ENCODE peak calls at places on chromosomes 4 and X, in eight cellular contexts. Y, G, H, X, W, R, E and C are unnamed samples.

GRCh38 chr4:37895271-37895670 is 4.4 kb downstream of the TBC1D1 start:
- DNase-seq in X (no peak), Y (no peak), W (no peak), E (no peak), G (no peak), R (no peak), H (no peak), C (no peak)

GRCh38 chrX:9859711-9860555 is 73.7 kb downstream of the SHROOM2 start:
- DNase-seq in Y (no peak), E (no peak), R (no peak), H (no peak), W (no peak), X (no peak), G (no peak), C (no peak)

GRCh38 chrX:124388562-124388961 is 42.2 kb downstream of the SH2D1A start:
- DNase-seq in H (peak; percentile 44), X (peak; percentile 65), Y (no peak), W (peak; percentile 11), G (peak; percentile 18), R (peak; percentile 62), E (peak; percentile 68), C (no peak)

GRCh38 chr4:183987529-183987946 is 82.4 kb downstream of the STOX2 start:
- DNase-seq in W (peak; percentile 75), X (peak; percentile 65), R (peak; percentile 82), Y (peak; percentile 65), H (peak; percentile 78), G (peak; percentile 26), E (no peak), C (peak; percentile 75)

GRCh38 chr4:8817813-8818062 is 53.9 kb downstream of the HMX1 start:
- DNase-seq in G (no peak), W (no peak), R (no peak), H (no peak), E (no peak), X (no peak), Y (no peak), C (no peak)

GRCh38 chr4:139872274-139872673 is 206.7 kb downstream of the MGST2 start:
- DNase-seq in H (no peak), X (no peak), G (no peak), E (no peak), W (no peak), R (no peak), Y (peak; percentile 80), C (no peak)

GRCh38 chr4:145635117-145635516 is 15.9 kb downstream of the MMAA start:
- DNase-seq in Y (no peak), R (no peak), E (no peak), G (no peak), H (no peak), W (no peak), X (no peak), C (no peak)

GRCh38 chr4:26263165-26263564 is 57.6 kb upstream of the RBPJ start:
- DNase-seq in Y (no peak), G (no peak), W (no peak), R (no peak), X (no peak), E (no peak), H (no peak), C (no peak)

GRCh38 chr4:24764305-24764704 is 31.1 kb upstream of the SOD3 start:
- DNase-seq in E (no peak), R (no peak), W (no peak), Y (no peak), G (no peak), H (no peak), X (no peak), C (no peak)

GRCh38 chrX:112830540-112830939 is 10.1 kb downstream of the AMOT start:
- DNase-seq in G (no peak), E (no peak), Y (no peak), R (no peak), H (no peak), X (no peak), W (peak; percentile 16), C (no peak)

GRCh38 chr4:86544313-86544966 is 49.7 kb upstream of the PTPN13 start:
- DNase-seq in R (no peak), G (no peak), Y (no peak), W (no peak), X (no peak), H (no peak), E (no peak), C (no peak)

GRCh38 chrX:23332888-23333821 is 1.5 kb upstream of the PTCHD1 start:
- DNase-seq in E (no peak), X (peak; percentile 25), H (no peak), Y (no peak), G (no peak), R (no peak), W (no peak), C (no peak)

GRCh38 chr4:132108784-132109183 is 1040.3 kb upstream of the PCDH10 start:
- DNase-seq in W (no peak), E (no peak), G (no peak), Y (no peak), R (no peak), X (no peak), H (no peak), C (no peak)

GRCh38 chrX:46715521-46715920 is 43.4 kb downstream of the SLC9A7 start:
- DNase-seq in H (no peak), X (no peak), G (no peak), R (no peak), Y (no peak), W (no peak), E (no peak), C (no peak)

DNA sequence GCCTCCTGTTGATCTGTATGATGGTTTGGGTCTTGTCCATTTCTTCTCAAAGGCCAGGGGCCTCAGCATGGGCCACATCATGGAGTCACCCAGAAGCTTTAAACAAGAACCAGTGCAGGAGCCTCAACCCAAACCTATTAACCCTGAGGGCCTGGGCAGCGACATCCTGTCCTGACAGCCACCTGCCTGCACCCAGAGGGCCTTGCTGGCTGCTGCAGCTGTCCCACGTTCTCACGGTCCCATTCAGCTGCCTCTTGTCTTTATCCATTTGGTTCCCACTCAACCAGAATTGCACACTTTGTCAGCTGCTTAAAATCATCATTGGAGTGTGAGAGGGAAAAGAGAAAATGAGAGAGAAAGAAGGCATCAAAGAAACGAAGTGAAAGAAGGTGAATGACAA is 21.6 kb downstream of the C4orf50 start:
- DNase-seq in R (no peak), Y (no peak), X (no peak), H (no peak), G (no peak), E (no peak), W (no peak), C (peak; percentile 37)
- H3K27ac ChIP-seq in R (no peak overlapping the region), Y (no peak overlapping the region), X (no peak overlapping the region), H (no peak overlapping the region), G (no peak overlapping the region), E (no peak overlapping the region), W (no peak overlapping the region), C (no peak overlapping the region)

GRCh38 chr4:83605744-83606172 is 69.8 kb downstream of the GPAT3 start:
- DNase-seq in Y (no peak), H (no peak), E (no peak), X (no peak), G (no peak), W (no peak), R (no peak), C (no peak)
- H3K27ac ChIP-seq in Y (no peak overlapping the region), H (no peak overlapping the region), E (no peak overlapping the region), X (no peak overlapping the region), G (no peak overlapping the region), W (no peak overlapping the region), R (no peak overlapping the region), C (no peak overlapping the region)

GRCh38 chr4:1463927-1464540 is 57.8 kb upstream of the NKX1-1 start:
- DNase-seq in X (no peak), W (no peak), Y (no peak), G (no peak), E (no peak), H (no peak), R (no peak), C (no peak)

GRCh38 chr4:1463088-1463926 is 57.1 kb upstream of the NKX1-1 start:
- DNase-seq in W (no peak), Y (peak; percentile 10), E (no peak), H (no peak), X (no peak), R (no peak), G (no peak), C (no peak)

GRCh38 chr4:1464581-1465171 is 58.4 kb upstream of the NKX1-1 start:
- DNase-seq in W (no peak), G (no peak), X (no peak), R (no peak), E (no peak), Y (no peak), H (no peak), C (no peak)

GRCh38 chr4:1466034-1466960 is 60.1 kb upstream of the NKX1-1 start:
- DNase-seq in G (no peak), W (no peak), Y (no peak), H (no peak), E (no peak), X (no peak), R (no peak), C (no peak)

DNA sequence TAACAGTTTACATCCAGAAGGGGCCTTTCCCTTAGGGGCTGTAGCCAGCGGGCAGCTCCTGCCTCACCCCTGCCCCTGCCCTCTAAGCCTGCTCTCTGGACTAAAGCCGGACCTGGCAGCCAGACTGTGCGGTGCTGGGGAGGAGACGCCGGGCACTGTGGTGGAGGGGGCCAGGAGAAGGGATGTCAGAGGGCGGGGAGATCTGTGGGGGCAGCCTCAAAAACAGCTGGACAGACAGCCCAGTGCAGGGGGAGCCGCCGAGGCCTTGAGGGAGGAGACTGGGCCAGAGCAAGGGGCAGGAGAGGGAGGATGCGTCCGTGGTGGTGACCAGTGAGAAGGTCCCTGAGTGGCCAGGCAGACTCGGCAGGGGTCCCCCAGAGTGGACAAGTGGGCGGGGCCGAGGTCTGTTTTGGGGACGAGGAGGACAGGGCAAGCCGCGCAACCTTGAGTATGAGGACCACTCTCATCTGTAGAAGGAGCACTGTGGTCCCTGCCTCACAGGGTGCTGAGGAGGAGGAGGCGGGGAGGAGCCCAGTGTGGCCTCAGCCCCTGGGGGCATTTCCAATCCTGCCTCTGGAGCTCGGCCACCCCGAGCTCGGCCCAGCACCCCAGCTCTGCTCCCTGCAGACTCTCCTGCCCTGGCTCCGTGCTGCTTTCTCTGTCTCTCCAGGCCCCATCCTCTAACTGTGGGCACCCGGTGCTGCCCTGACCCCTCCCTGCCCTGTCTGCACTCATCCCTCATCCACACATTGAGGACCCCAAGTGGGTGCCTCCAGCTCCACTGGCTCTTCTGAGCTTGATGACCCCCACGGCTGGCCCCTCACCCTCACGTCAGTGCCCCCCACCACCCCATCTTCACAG is 59.2 kb upstream of the NKX1-1 start:
- DNase-seq in G (no peak), R (no peak), Y (no peak), X (no peak), W (no peak), E (no peak), H (no peak), C (no peak)
- H3K27ac ChIP-seq in G (no peak overlapping the region), R (no peak overlapping the region), Y (no peak overlapping the region), X (no peak overlapping the region), W (no peak overlapping the region), E (no peak overlapping the region), H (no peak overlapping the region), C (no peak overlapping the region)

DNA sequence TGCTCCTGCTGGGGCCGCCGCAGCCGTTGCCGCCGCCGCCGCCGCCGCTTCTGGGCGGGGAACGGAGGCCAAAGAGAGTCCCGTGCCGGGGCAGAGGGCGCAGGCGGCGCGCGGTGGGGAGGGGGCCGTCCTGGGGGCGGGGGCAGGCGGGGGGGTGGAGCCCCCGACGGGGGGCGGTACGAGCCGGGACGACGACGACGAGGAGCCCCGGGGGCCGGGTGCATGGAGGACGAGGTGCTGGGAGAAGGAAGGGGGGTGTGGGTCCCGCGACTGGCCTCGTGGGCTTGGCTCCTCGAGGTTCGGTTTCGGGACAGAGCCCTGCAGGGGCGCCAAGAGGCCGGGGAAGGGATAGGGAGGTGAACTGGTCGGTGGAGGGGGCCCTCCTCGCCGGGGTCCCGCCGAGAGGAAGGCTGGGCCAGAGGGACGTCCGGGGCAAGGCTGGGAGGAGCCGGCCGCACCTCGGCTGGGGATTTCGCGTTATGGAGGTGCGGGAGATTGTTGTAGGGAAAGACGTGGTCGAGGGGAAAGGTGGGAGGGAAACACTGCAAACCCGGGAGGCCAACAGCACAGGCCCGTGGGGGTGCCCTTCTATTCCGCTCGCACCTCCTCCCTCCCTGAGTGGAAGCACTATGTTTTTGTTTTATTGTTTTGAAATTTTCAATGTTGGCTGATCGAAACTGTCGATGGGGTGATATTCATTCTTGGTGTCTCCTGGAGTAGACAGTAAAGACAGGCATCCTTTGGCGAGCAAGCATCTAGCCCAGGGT is 1.9 kb downstream of the BCORL1 start:
- DNase-seq in H (no peak), R (no peak), G (peak; percentile 71), E (peak; percentile 48), Y (no peak), W (no peak), X (no peak), C (no peak)
- H3K27ac ChIP-seq in H (no peak overlapping the region), R (peak overlapping the region; percentile 48), G (peak overlapping the region; percentile 68), E (no peak overlapping the region), Y (no peak overlapping the region), W (no peak overlapping the region), X (peak overlapping the region; percentile 64), C (no peak overlapping the region)